ENCODE peak calls at places on chromosomes 6 and 20, in four cellular contexts. Y is GM23338, Q is ascending aorta, O is sigmoid colon. H is an unnamed sample.

GRCh38 chr6:116450769-116451740 is 10.1 kb upstream of the CALHM6 start:
- DNase-seq in Y (peak; percentile 19), Q (no peak), O (no peak), H (peak; percentile 53)

GRCh38 chr20:58452667-58453255 is 62.4 kb downstream of the APCDD1L start:
- DNase-seq in Y (peak; percentile 41), Q (no peak), O (no peak), H (no peak)

GRCh38 chr6:75437451-75438185 is 56.0 kb downstream of the FILIP1 start:
- DNase-seq in Y (no peak), Q (no peak), O (no peak), H (no peak)

GRCh38 chr6:70380259-70380658 is 33.0 kb upstream of the FAM135A start:
- DNase-seq in Y (no peak), Q (no peak), O (no peak), H (no peak)

GRCh38 chr6:169452117-169452868 is 198.6 kb upstream of the THBS2 start:
- DNase-seq in Y (no peak), Q (peak; percentile 54), O (peak; percentile 94), H (no peak)

GRCh38 chr6:106918128-106918527 is 56.4 kb downstream of the CD24 start:
- DNase-seq in Y (no peak), Q (no peak), O (no peak), H (no peak)

GRCh38 chr20:63227260-63227659 is 8.4 kb upstream of the BIRC7 start:
- DNase-seq in Y (no peak), Q (no peak), O (no peak), H (no peak)

GRCh38 chr6:2986722-2987196 is 12.9 kb upstream of the NQO2 start:
- DNase-seq in Y (no peak), Q (no peak), O (peak; percentile 80), H (no peak)

GRCh38 chr6:161353208-161353613 is 79.3 kb upstream of the AGPAT4 start:
- DNase-seq in Y (peak; percentile 94), Q (no peak), O (no peak), H (no peak)

GRCh38 chr6:21559238-21559637 is 34.3 kb upstream of the SOX4 start:
- DNase-seq in Y (no peak), Q (no peak), O (no peak), H (no peak)

GRCh38 chr6:27866370-27867050 is 45.7 kb downstream of the OR2B2 start:
- DNase-seq in Y (peak; percentile 71), Q (no peak), O (no peak), H (no peak)

GRCh38 chr6:117264487-117265424 is 602 bp upstream of the VGLL2 start:
- DNase-seq in Y (peak; percentile 59), Q (no peak), O (no peak), H (no peak)

GRCh38 chr20:62840244-62841197 is 21.1 kb downstream of the TCFL5 start:
- DNase-seq in Y (no peak), Q (no peak), O (no peak), H (no peak)

GRCh38 chr6:421211-421610 is 29.7 kb downstream of the IRF4 start:
- DNase-seq in Y (no peak), Q (no peak), O (no peak), H (no peak)

GRCh38 chr6:168188974-168189678 is 110.1 kb upstream of the FRMD1 start:
- DNase-seq in Y (no peak), Q (no peak), O (peak; percentile 50), H (no peak)

GRCh38 chr6:17012421-17013225 is 89.2 kb upstream of the STMND1 start:
- DNase-seq in Y (peak; percentile 77), Q (no peak), O (peak; percentile 87), H (no peak)

GRCh38 chr6:29112135-29112534 is 4.3 kb downstream of the OR2J3 start:
- DNase-seq in Y (peak; percentile 15), Q (no peak), O (no peak), H (no peak)
- TF ChIP-seq CTCF in Y (peak; percentile 23), Q (no peak), O (no peak), H (no peak)

GRCh38 chr6:111600154-111600553 is 5.5 kb downstream of the TRAF3IP2 start:
- DNase-seq in Y (no peak), Q (no peak), O (no peak), H (no peak)
- H3K4me1 ChIP-seq in Y (peaks cover 32% of the 10 kb centered on the region), Q (peaks cover 13% of the 10 kb centered on the region), O (no peaks in the 10 kb centered on the region), H (peaks cover 76% of the 10 kb centered on the region)

GRCh38 chr6:137845460-137845859 is 21.6 kb upstream of the TNFAIP3 start:
- DNase-seq in Y (no peak), Q (no peak), O (no peak), H (no peak)
- TF ChIP-seq CTCF in Y (no peak), Q (peak; percentile 27), O (peak; percentile 19), H (peak; percentile 7)

GRCh38 chr6:119138906-119139541 is 60.6 kb upstream of the FAM184A start:
- DNase-seq in Y (no peak), Q (no peak), O (no peak), H (no peak)

GRCh38 chr6:119132211-119133004 is 53.9 kb upstream of the FAM184A start:
- DNase-seq in Y (no peak), Q (no peak), O (no peak), H (no peak)

GRCh38 chr6:119133400-119133799 is 54.9 kb upstream of the FAM184A start:
- DNase-seq in Y (no peak), Q (no peak), O (no peak), H (no peak)

GRCh38 chr6:119137194-119138072 is 59.0 kb upstream of the FAM184A start:
- DNase-seq in Y (no peak), Q (no peak), O (no peak), H (no peak)

GRCh38 chr6:119134752-119135151 is 56.3 kb upstream of the FAM184A start:
- DNase-seq in Y (no peak), Q (no peak), O (no peak), H (no peak)
- H3K4me1 ChIP-seq in Y (peaks cover 10% of the 10 kb centered on the region), Q (peaks cover 1% of the 10 kb centered on the region), O (no peaks in the 10 kb centered on the region), H (peaks cover 22% of the 10 kb centered on the region)

GRCh38 chr6:142155895-142156757 is 9.1 kb downstream of the VTA1 start:
- DNase-seq in Y (peak; percentile 76), Q (no peak), O (no peak), H (no peak)
- TF ChIP-seq CTCF in Y (peak; percentile 77), Q (peak; percentile 47), O (no peak), H (peak; percentile 46)

GRCh38 chr6:37053683-37054082 is 48.2 kb downstream of the FGD2 start:
- DNase-seq in Y (no peak), Q (no peak), O (peak; percentile 50), H (no peak)
- H3K4me1 ChIP-seq in Y (peaks cover 30% of the 10 kb centered on the region), Q (no peaks in the 10 kb centered on the region), O (no peaks in the 10 kb centered on the region), H (peaks cover 32% of the 10 kb centered on the region)

GRCh38 chr6:25590986-25591385 is 61.0 kb upstream of the SCGN start:
- DNase-seq in Y (peak; percentile 19), Q (no peak), O (no peak), H (no peak)
- TF ChIP-seq CTCF in Y (no peak), Q (no peak), O (no peak), H (no peak)

GRCh38 chr6:33430334-33430733 is 10.5 kb downstream of the SYNGAP1 start:
- DNase-seq in Y (no peak), Q (no peak), O (no peak), H (no peak)
- H3K4me1 ChIP-seq in Y (peaks cover 63% of the 10 kb centered on the region), Q (peaks cover 13% of the 10 kb centered on the region), O (no peaks in the 10 kb centered on the region), H (peaks cover 50% of the 10 kb centered on the region)

GRCh38 chr6:30893001-30893591 is 8.8 kb downstream of the DDR1 start:
- DNase-seq in Y (peak; percentile 56), Q (no peak), O (peak; percentile 62), H (no peak)
- TF ChIP-seq CTCF in Y (peak; percentile 62), Q (no peak), O (no peak), H (no peak)

DNA sequence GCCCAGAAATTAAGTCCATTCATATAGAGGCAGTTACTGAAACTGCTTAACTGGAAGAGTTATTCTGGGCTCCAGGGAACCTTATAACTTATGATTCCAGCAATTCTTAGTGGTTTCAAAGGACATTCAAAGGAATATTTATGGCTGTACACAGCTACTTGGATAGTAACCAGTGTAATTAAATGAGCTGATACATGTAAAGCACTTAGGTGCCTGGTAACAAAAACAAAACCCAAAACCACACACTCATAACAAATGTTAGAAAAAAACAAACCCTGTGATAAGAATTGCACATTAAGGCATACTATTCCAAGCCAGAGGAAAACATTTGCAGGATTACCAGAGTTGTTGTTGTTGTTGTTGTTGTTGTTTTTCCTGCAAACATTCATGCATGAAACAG is 51.5 kb downstream of the STK4 start:
- DNase-seq in Y (no peak), Q (no peak), O (no peak), H (no peak)
- H3K4me1 ChIP-seq in Y (peaks cover 27% of the 10 kb centered on the region), Q (no peaks in the 10 kb centered on the region), O (no peaks in the 10 kb centered on the region), H (no peaks in the 10 kb centered on the region)

H was measured in lower lobe of right lung.